ENCODE peak calls at places on chromosomes 7 and 10, in six cellular contexts. H is mesenchymal stem cell, S is neural progenitor cell, E is GM23248, J is PC-3, I is spleen. C is an unnamed sample. For H3K4me1, the result is how much of the 10 kb centered on the place peaks cover.

GRCh38 chr7:18457832-18458231 is 37.7 kb upstream of the HDAC9 start:
- DNase-seq in J (no peak), H (no peak), S (no peak), I (no peak), E (no peak), C (no peak)

GRCh38 chr10:52308251-52309031 is 5.6 kb upstream of the DKK1 start:
- DNase-seq in J (peak), E (peak), S (peak), H (peak), I (peak), C (no peak)

GRCh38 chr10:14146501-14146900 is 184.2 kb downstream of the FRMD4A start:
- DNase-seq in H (peak), E (peak), I (no peak), J (peak), S (no peak), C (no peak)

GRCh38 chr10:32131388-32131787 is 75.2 kb upstream of the KIF5B start:
- DNase-seq in E (no peak), S (no peak), I (no peak), H (no peak), J (peak), C (peak)

GRCh38 chr10:112950714-112951348 is 784 bp downstream of the TCF7L2 start:
- DNase-seq in E (peak), H (peak), J (peak), I (peak), S (peak), C (no peak)

GRCh38 chr7:68613405-68613804 is 984.9 kb upstream of the AUTS2 start:
- DNase-seq in I (no peak), S (peak), E (no peak), J (no peak), H (no peak), C (no peak)

GRCh38 chr10:3398825-3399646 is 226.5 kb upstream of the PITRM1 start:
- DNase-seq in I (peak), H (no peak), J (peak), E (peak), S (no peak), C (no peak)

GRCh38 chr10:48289652-48290238 is 15.2 kb upstream of the FRMPD2 start:
- DNase-seq in E (peak), H (peak), I (no peak), S (peak), J (peak), C (peak)

GRCh38 chr10:87504667-87505365 is at the start of gene MINPP1:
- DNase-seq in J (peak), S (peak), E (peak), H (peak), I (peak), C (peak)

GRCh38 chr7:44050915-44051560 is 6.5 kb downstream of the DBNL start:
- DNase-seq in H (no peak), E (no peak), J (no peak), S (no peak), I (peak), C (no peak)

GRCh38 chr7:77391230-77391629 is 24.9 kb downstream of the GSAP start:
- DNase-seq in J (no peak), H (no peak), E (no peak), I (no peak), S (no peak), C (no peak)

GRCh38 chr10:69816536-69816935 is 14.8 kb downstream of the COL13A1 start:
- DNase-seq in I (no peak), S (no peak), J (no peak), E (no peak), H (no peak), C (no peak)

GRCh38 chr7:117323877-117324699 is 1.2 kb upstream of the WNT2 start:
- DNase-seq in E (peak), J (peak), H (peak), I (peak), S (peak), C (no peak)

GRCh38 chr7:31418928-31419327 is 78.4 kb upstream of the NEUROD6 start:
- DNase-seq in J (peak), H (no peak), E (no peak), I (no peak), S (no peak), C (no peak)

GRCh38 chr7:158353606-158354570 is 233.7 kb downstream of the PTPRN2 start:
- DNase-seq in E (peak), H (no peak), S (peak), I (peak), J (peak), C (no peak)

GRCh38 chr10:77566228-77566627 is 71.4 kb downstream of the KCNMA1 start:
- DNase-seq in I (no peak), J (no peak), E (peak), H (no peak), S (no peak), C (no peak)

GRCh38 chr10:114682532-114682931 is 24.5 kb upstream of the ABLIM1 start:
- DNase-seq in J (no peak), H (no peak), S (no peak), E (no peak), I (no peak), C (no peak)

GRCh38 chr7:102404005-102404861 is 8.1 kb downstream of the PRKRIP1 start:
- DNase-seq in E (peak), J (peak), H (peak), I (peak), S (peak), C (peak)

GRCh38 chr10:103703941-103704919 is 151.1 kb downstream of the SH3PXD2A start:
- DNase-seq in S (no peak), I (no peak), J (no peak), H (no peak), E (no peak), C (no peak)

GRCh38 chr7:94272821-94273583 is 121.7 kb upstream of the COL1A2 start:
- DNase-seq in H (no peak), S (no peak), J (no peak), E (peak), I (no peak), C (no peak)

GRCh38 chr7:76300210-76300731 is 2.2 kb upstream of the HSPB1 start:
- DNase-seq in I (no peak), S (no peak), J (peak), H (peak), E (peak), C (no peak)

DNA sequence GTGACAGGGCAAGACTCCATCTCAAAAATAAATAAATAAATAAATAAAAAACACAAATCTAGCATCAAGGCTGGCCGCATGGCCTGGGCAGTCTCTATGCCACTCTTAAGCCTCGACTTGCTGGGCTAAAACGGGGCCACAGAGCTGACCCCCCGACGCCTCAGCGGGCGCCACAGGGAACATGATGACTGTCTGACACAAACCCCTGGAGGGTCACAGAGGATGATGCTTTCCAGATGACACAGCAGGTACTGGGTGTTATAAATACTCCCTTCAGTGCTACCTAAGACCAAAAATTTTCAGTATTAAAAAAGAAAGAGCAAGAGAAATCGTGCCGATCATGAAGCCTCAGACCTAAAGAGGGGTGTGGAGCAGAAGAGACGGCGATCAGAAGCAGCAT is 176.8 kb downstream of the MAD1L1 start:
- DNase-seq in H (no peak), J (no peak), I (no peak), E (no peak), S (no peak), C (no peak)
- H3K4me1 ChIP-seq in H (under half), J (under half), I (under half), E (under half), S (under half), C (under half)

GRCh38 chr7:2713370-2713769 is 25.4 kb downstream of the AMZ1 start:
- DNase-seq in J (no peak), E (no peak), I (no peak), H (peak), S (peak), C (no peak)
- H3K27ac ChIP-seq in J (no peak), E (no peak), I (no peak), H (no peak), S (no peak), C (no peak)

GRCh38 chr7:128832880-128833147 is 2.6 kb downstream of the FLNC start:
- DNase-seq in E (no peak), I (no peak), J (no peak), H (no peak), S (no peak), C (no peak)
- H3K4me3 ChIP-seq in E (peak), I (no peak), J (peak), H (peak), S (peak), C (no peak)

DNA sequence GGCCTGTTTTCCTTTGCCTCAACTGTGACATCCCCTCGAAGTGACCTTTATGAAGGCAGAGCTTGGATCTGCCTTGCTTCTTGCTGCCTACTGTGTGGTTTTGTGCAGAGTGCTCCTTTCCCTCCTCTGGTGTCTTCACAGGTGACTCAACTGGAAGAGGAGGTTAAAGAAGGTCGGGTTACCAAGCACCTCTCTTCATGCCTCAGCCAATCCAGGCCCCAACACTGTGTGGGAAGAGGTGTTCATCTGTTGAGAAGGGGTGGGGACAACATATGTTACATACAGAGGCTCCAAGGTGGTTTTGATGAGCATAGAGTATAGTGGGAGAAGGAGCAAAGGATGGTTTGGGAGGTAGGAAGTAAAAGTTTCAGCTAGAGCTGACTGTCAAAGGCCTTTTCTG is 155.7 kb downstream of the AUTS2 start:
- DNase-seq in S (no peak), E (no peak), H (no peak), I (no peak), J (no peak), C (no peak)
- H3K4me1 ChIP-seq in S (under half), E (under half), H (under half), I (under half), J (under half), C (under half)

C was measured in naive thymus-derived CD4-positive, alpha-beta T cell.